ENCODE peak calls at places on chromosomes 13 and 19, in six cellular contexts. G is thoracic aorta; R is skeletal muscle cell; H is brain microvascular endothelial cell; W is activated CD4-positive, alpha-beta T cell treated with anti-CD3 and anti-CD28 coated beads for 24 hours; F is tibial nerve. P is an unnamed sample.

GRCh38 chr19:49520705-49521319 is 7.0 kb upstream of the RCN3 start:
- DNase-seq in G (no peak), R (no peak), H (no peak), W (no peak), F (no peak), P (no peak)

GRCh38 chr13:24217601-24218281 is 57.2 kb downstream of the SPATA13 start:
- DNase-seq in G (no peak), R (no peak), H (no peak), W (no peak), F (no peak), P (no peak)

GRCh38 chr13:70812481-70812880 is 704.2 kb upstream of the KLHL1 start:
- DNase-seq in G (no peak), R (peak; percentile 73), H (peak; percentile 72), W (no peak), F (no peak), P (no peak)

GRCh38 chr13:42152495-42152894 is 104.0 kb downstream of the DGKH start:
- DNase-seq in G (no peak), R (no peak), H (no peak), W (no peak), F (no peak), P (no peak)

GRCh38 chr13:76861859-76862258 is 24.3 kb downstream of the KCTD12 start:
- DNase-seq in G (no peak), R (no peak), H (no peak), W (no peak), F (no peak), P (no peak)

GRCh38 chr13:32476021-32476731 is 48.2 kb upstream of the N4BP2L1 start:
- DNase-seq in G (no peak), R (no peak), H (no peak), W (no peak), F (no peak), P (no peak)

GRCh38 chr19:15563325-15563794 is 51.7 kb upstream of the CYP4F8 start:
- DNase-seq in G (no peak), R (no peak), H (no peak), W (no peak), F (no peak), P (no peak)

GRCh38 chr13:78609464-78610205 is 6.3 kb upstream of the POU4F1 start:
- DNase-seq in G (no peak), R (no peak), H (no peak), W (no peak), F (no peak), P (no peak)

GRCh38 chr13:70203661-70204229 is 95.5 kb upstream of the KLHL1 start:
- DNase-seq in G (no peak), R (no peak), H (no peak), W (no peak), F (no peak), P (no peak)

GRCh38 chr13:101181076-101181685 is 235.1 kb downstream of the NALCN start:
- DNase-seq in G (no peak), R (no peak), H (no peak), W (no peak), F (no peak), P (no peak)

GRCh38 chr19:13098291-13099072 is 4.2 kb downstream of the LYL1 start:
- DNase-seq in G (no peak), R (no peak), H (no peak), W (no peak), F (no peak), P (no peak)

GRCh38 chr13:71785361-71785760 is 81.6 kb downstream of the DACH1 start:
- DNase-seq in G (no peak), R (no peak), H (no peak), W (no peak), F (no peak), P (no peak)

GRCh38 chr13:100787899-100788298 is 113.3 kb upstream of the TMTC4 start:
- DNase-seq in G (no peak), R (no peak), H (no peak), W (no peak), F (no peak), P (no peak)

GRCh38 chr19:409006-409514 is at the start of gene C2CD4C:
- DNase-seq in G (no peak), R (no peak), H (no peak), W (no peak), F (peak; percentile 10), P (no peak)

GRCh38 chr13:71087432-71087831 is 779.6 kb downstream of the DACH1 start:
- DNase-seq in G (no peak), R (no peak), H (no peak), W (no peak), F (no peak), P (no peak)

GRCh38 chr19:55674841-55675660 is at the start of gene EPN1:
- DNase-seq in G (peak; percentile 75), R (peak; percentile 86), H (peak; percentile 92), W (peak; percentile 94), F (peak; percentile 89), P (peak; percentile 97)

GRCh38 chr13:108895220-108895704 is 265.9 kb downstream of the MYO16 start:
- DNase-seq in G (no peak), R (no peak), H (peak; percentile 41), W (no peak), F (no peak), P (no peak)

GRCh38 chr13:79589605-79590511 is 108.9 kb downstream of the NDFIP2 start:
- DNase-seq in G (no peak), R (peak; percentile 17), H (no peak), W (no peak), F (no peak), P (no peak)

GRCh38 chr13:61123533-61124269 is 291.9 kb downstream of the PCDH20 start:
- DNase-seq in G (no peak), R (no peak), H (no peak), W (no peak), F (no peak), P (no peak)

GRCh38 chr13:110216403-110217041 is 90.4 kb downstream of the COL4A1 start:
- DNase-seq in G (peak; percentile 26), R (peak; percentile 61), H (peak; percentile 92), W (no peak), F (no peak), P (no peak)

GRCh38 chr13:49116873-49117272 is 103.3 kb upstream of the MLNR start:
- DNase-seq in G (no peak), R (no peak), H (no peak), W (no peak), F (no peak), P (no peak)

GRCh38 chr19:35468637-35469036 is 20.6 kb downstream of the FFAR2 start:
- DNase-seq in G (no peak), R (no peak), H (peak; percentile 2), W (no peak), F (no peak), P (peak; percentile 45)

GRCh38 chr13:35720690-35721554 is 244.4 kb upstream of the MAB21L1 start:
- DNase-seq in G (no peak), R (no peak), H (peak; percentile 12), W (peak; percentile 1), F (no peak), P (no peak)

GRCh38 chr19:33740811-33741396 is 55.8 kb upstream of the KCTD15 start:
- DNase-seq in G (no peak), R (no peak), H (peak; percentile 32), W (no peak), F (no peak), P (no peak)